ENCODE peak calls at places on chromosomes 4 and X, in four cellular contexts. F is SK-N-SH, H is K562, Y is HepG2. T is an unnamed sample. For H4K20me1, the result is how much of the 10 kb centered on the place peaks cover.

GRCh38 chrX:101617211-101618191 is at the start of gene ARMCX6:
- DNase-seq in F (peak), H (peak), Y (peak), T (no peak)

GRCh38 chr4:165986956-165987698 is 114.1 kb downstream of the TLL1 start:
- DNase-seq in F (no peak), Y (no peak), H (no peak), T (no peak)

GRCh38 chr4:129218355-129218754 is 122.4 kb downstream of the C4orf33 start:
- DNase-seq in Y (no peak), H (no peak), F (no peak), T (no peak)

GRCh38 chrX:53048169-53049126 is at the start of gene GPR173:
- DNase-seq in H (no peak), Y (no peak), F (peak), T (no peak)

GRCh38 chr4:44448548-44449443 is at the start of gene KCTD8:
- DNase-seq in F (peak), Y (peak), H (peak), T (peak)

GRCh38 chr4:22315643-22316042 is 200.2 kb downstream of the ADGRA3 start:
- DNase-seq in F (no peak), Y (no peak), H (no peak), T (no peak)

GRCh38 chrX:77962068-77962902 is 7.2 kb downstream of the PGAM4 start:
- DNase-seq in H (no peak), F (no peak), Y (no peak), T (no peak)

GRCh38 chrX:74535633-74536141 is 78.7 kb downstream of the RLIM start:
- DNase-seq in H (peak), Y (peak), F (peak), T (no peak)

GRCh38 chr4:17103231-17103630 is 204.8 kb upstream of the LDB2 start:
- DNase-seq in F (no peak), Y (no peak), H (no peak), T (no peak)

GRCh38 chrX:42378857-42379256 is 399.1 kb downstream of the PPP1R2C start:
- DNase-seq in F (no peak), Y (no peak), H (no peak), T (no peak)

GRCh38 chr4:111535792-111536191 is 609.5 kb upstream of the FAM241A start:
- DNase-seq in F (no peak), H (no peak), Y (no peak), T (no peak)

GRCh38 chr4:5774416-5775056 is 63.5 kb downstream of the EVC start:
- DNase-seq in F (no peak), Y (no peak), H (no peak), T (no peak)

GRCh38 chr4:141098163-141098562 is 35.1 kb downstream of the RNF150 start:
- DNase-seq in Y (no peak), F (no peak), H (no peak), T (no peak)

GRCh38 chr4:141102367-141102766 is 30.9 kb downstream of the RNF150 start:
- DNase-seq in H (no peak), Y (no peak), F (peak), T (no peak)

GRCh38 chr4:141099326-141099725 is 33.9 kb downstream of the RNF150 start:
- DNase-seq in Y (no peak), H (no peak), F (no peak), T (no peak)
- TF ChIP-seq NFIC in Y (no peak), H (no peak), F (no peak), T (no peak)

GRCh38 chr4:139333046-139333445 is 30.8 kb upstream of the NDUFC1 start:
- DNase-seq in Y (no peak), H (no peak), F (no peak), T (no peak)

DNA sequence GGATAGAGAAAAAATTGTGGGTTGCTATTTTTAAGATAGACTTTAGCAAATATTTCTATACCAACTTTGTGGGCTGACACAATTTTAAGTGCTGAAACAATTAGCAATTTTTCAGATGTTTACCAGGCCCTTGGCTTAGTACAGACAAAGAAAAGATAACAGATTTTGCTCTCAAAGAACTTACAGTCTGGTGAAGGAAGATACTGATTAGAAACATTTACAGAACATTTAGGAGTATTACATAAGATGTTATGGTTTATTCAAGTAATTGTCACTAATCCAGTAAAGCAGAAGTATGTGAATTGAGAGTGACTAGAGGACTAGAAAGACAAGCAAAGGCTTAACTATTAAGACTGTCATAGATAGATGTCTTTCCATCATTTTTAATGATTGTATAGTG is 35.3 kb upstream of the NDUFC1 start:
- DNase-seq in F (no peak), H (no peak), Y (no peak), T (no peak)
- H4K20me1 ChIP-seq in F (under half), H (under half), Y (under half), T (under half)

GRCh38 chrX:113919387-113919786 is 664.5 kb upstream of the HTR2C start:
- DNase-seq in Y (no peak), F (no peak), H (no peak), T (no peak)
- TF ChIP-seq NFIC in Y (no peak), F (no peak), H (no peak), T (no peak)

GRCh38 chr4:88673886-88674285 is 23.7 kb downstream of the NAP1L5 start:
- DNase-seq in Y (no peak), H (no peak), F (no peak), T (no peak)

GRCh38 chr4:88674565-88674964 is 23.1 kb downstream of the NAP1L5 start:
- DNase-seq in H (no peak), Y (no peak), F (no peak), T (no peak)

GRCh38 chr4:88672987-88673386 is 24.6 kb downstream of the NAP1L5 start:
- DNase-seq in H (peak), F (peak), Y (peak), T (no peak)

GRCh38 chr4:88674989-88675388 is 22.6 kb downstream of the NAP1L5 start:
- DNase-seq in Y (no peak), H (no peak), F (no peak), T (no peak)

DNA sequence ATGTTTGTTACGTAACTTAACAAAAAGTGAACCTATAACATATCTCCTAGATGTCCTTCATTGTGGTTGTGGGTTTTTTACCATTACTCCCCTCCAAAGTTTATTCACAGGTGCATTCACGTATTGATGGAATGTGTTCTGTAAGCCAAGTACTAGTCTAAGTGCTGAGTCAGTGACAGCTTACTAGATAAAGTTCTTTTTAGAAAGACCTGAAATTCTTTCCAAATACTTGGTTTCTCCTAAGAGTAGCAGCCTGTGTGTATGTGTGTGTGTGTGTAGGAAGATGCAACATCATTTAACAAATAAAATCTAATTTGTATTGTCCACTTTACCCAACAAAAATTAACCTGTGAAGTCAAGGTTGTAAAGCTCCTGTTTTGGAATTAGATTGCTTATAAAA is 22.1 kb downstream of the NAP1L5 start:
- DNase-seq in Y (no peak), H (no peak), F (no peak), T (no peak)
- H4K20me1 ChIP-seq in Y (under half), H (under half), F (under half), T (under half)

GRCh38 chr4:19580090-19580489 is 671.6 kb upstream of the SLIT2 start:
- DNase-seq in H (no peak), F (no peak), Y (no peak), T (no peak)

DNA sequence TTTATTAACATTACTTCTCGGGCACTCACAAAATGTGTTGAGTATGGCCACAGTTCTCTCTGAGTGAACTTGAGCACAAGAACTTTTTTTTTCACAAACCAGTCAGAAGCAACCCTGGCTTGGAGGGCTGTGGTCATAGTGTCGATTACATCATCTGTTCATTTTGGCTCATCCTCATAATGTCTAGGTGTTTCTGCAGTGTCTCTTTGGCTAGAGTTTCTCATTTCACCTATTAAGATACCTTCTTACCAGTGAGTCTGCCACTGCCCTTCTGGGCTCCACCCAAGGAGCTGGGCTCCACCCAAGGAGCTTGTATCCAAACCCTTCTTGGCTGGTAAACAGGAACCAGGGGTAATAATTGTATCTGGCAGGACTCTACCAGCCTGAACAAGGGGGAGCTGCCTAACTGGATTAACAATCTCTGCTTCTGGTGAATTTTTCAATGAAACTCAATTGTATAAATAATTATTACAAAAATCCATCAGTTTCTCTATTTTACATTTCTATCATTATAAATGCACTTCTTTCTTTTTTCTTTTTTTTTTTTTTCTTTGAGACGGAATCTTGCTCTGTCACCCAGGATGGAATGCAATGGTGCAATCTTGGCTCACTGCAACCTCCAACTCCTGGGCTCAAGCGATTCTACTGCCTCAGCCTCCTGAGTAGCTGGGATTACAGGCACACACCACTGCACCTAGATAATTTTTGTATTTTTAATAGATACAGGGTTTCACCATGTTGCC is 667.7 kb upstream of the SLIT2 start:
- DNase-seq in Y (no peak), F (no peak), H (no peak), T (no peak)
- TF ChIP-seq NFIC in Y (no peak), F (no peak), H (no peak), T (no peak)

DNA sequence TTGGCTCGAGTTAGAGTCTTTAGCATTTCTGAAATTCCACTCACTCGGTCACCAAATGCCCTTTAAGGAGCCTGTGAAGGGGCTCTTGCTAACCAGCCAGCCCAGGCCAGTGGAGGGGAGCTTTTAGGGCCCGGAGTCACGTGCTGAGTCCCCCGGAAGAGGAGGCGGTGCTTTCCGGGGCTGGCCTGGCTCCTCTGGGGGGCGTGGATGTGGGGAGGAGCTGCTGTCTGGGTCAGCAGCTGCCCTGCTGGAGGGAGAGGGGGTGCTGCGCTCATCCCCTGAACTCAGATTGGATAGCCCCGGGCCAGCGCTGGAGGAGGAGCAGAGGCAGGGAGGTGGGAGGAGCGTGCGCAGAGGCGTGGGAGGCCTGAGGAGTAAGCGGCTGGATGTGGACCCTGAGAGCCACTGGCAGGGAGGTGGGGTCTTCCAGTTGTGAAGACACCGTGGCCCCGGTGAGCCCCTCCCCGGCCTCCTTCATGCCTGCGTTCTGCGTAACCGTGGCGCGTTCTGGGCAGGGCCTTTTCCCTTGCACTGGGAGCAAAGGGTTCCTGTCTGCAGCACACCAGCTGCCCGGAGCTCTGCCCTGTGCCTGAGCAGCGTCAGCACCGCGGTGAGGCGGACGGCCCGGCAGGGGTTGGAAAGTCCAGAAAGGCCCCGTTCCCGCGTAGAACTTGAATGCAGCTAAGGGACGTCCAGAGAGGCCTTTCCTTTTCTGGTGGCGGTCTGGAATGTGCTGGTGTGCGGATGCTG is 19.7 kb downstream of the MAEA start:
- DNase-seq in F (peak), H (peak), Y (peak), T (peak)
- H4K20me1 ChIP-seq in F (under half), H (under half), Y (under half), T (under half)

GRCh38 chr4:39466747-39467146 is 7.9 kb downstream of the LIAS start:
- DNase-seq in H (no peak), Y (no peak), F (no peak), T (no peak)

GRCh38 chr4:39470402-39470801 is 11.5 kb downstream of the LIAS start:
- DNase-seq in Y (peak), H (no peak), F (no peak), T (no peak)

GRCh38 chr4:39467470-39467869 is 8.6 kb downstream of the LIAS start:
- DNase-seq in H (no peak), Y (peak), F (no peak), T (no peak)

GRCh38 chr4:39472396-39472795 is 13.5 kb downstream of the LIAS start:
- DNase-seq in Y (no peak), F (no peak), H (no peak), T (no peak)

GRCh38 chr4:39469429-39470077 is 10.7 kb downstream of the LIAS start:
- DNase-seq in Y (peak), F (peak), H (peak), T (peak)
- TF ChIP-seq NFIC in Y (peak), F (no peak), H (no peak), T (no peak)

GRCh38 chrX:71298119-71298518 is 3.4 kb upstream of the ITGB1BP2 start:
- DNase-seq in F (no peak), Y (no peak), H (no peak), T (no peak)
- H4K20me1 ChIP-seq in F (under half), Y (under half), H (under half), T (under half)

T was measured in GM12878.